ENCODE peak calls at places on chromosomes 6 and 20, in four cellular contexts. I is HepG2, D is WTC11, O is A549. C is an unnamed sample.

GRCh38 chr6:27547157-27548075 is 74.5 kb upstream of the ZNF184 start:
- DNase-seq in I (peak), D (peak), O (peak), C (peak)

GRCh38 chr20:62233684-62234083 is 4.6 kb upstream of the OSBPL2 start:
- DNase-seq in I (no peak), D (no peak), O (no peak), C (no peak)

GRCh38 chr6:49384913-49385312 is 78.1 kb downstream of the MMUT start:
- DNase-seq in I (no peak), D (no peak), O (no peak), C (no peak)

GRCh38 chr20:15703171-15703911 is 869.9 kb downstream of the KIF16B start:
- DNase-seq in I (peak), D (no peak), O (peak), C (no peak)

GRCh38 chr6:99138445-99138844 is 190.7 kb upstream of the FBXL4 start:
- DNase-seq in I (no peak), D (no peak), O (no peak), C (no peak)

GRCh38 chr6:4345543-4345942 is 210.2 kb upstream of the ECI2 start:
- DNase-seq in I (no peak), D (no peak), O (no peak), C (peak)

GRCh38 chr6:31720196-31720770 is 1.3 kb downstream of the LY6G6C start:
- DNase-seq in I (no peak), D (no peak), O (no peak), C (no peak)

GRCh38 chr6:125647391-125647790 is 102.0 kb upstream of the HEY2 start:
- DNase-seq in I (no peak), D (no peak), O (no peak), C (no peak)

GRCh38 chr20:3710703-3711417 is 1.5 kb downstream of the SIGLEC1 start:
- DNase-seq in I (peak), D (peak), O (peak), C (peak)

GRCh38 chr20:7285918-7286556 is 518.6 kb downstream of the BMP2 start:
- DNase-seq in I (peak), D (peak), O (peak), C (peak)

GRCh38 chr20:48965189-48965910 is 43.8 kb downstream of the ARFGEF2 start:
- DNase-seq in I (no peak), D (no peak), O (no peak), C (no peak)

GRCh38 chr6:16216501-16217155 is 21.8 kb upstream of the GMPR start:
- DNase-seq in I (no peak), D (no peak), O (no peak), C (no peak)

GRCh38 chr20:35561268-35561667 is 19.4 kb downstream of the ERGIC3 start:
- DNase-seq in I (peak), D (peak), O (peak), C (peak)

DNA sequence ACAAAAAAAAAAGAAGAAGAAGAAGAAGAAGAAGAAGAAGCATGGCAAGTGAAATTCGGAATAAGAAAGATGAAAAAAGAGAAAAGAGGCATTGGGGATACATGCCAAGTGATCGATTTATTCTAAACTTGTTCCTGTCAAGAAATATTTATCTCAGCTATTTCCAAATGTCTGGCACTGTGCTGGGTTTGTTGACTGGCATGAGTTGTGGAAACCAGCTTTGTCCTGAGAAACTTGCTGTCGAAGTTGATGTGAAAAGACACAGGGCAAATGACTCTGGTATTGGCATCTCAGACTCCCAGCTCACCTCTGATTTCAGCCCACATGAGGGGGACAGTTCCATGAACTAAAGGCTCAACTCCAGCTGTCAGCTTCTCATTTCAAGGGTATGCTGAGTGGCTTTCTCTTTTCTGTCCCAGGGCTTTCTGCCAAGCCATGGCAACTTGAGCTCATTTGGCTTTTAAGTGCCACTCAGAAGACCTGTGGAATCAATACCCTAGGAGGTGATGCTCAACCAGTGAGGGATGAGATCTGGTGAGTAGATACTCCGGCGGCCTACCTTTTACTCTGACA is 253.3 kb upstream of the JAG1 start:
- DNase-seq in I (no peak), D (no peak), O (no peak), C (no peak)
- TF ChIP-seq HMGXB4 in I (no peak), D (no peak), O (no peak), C (no peak)

GRCh38 chr6:129312865-129313264 is 397.1 kb downstream of the ARHGAP18 start:
- DNase-seq in I (no peak), D (no peak), O (peak), C (no peak)

GRCh38 chr6:129309154-129309553 is 400.8 kb downstream of the ARHGAP18 start:
- DNase-seq in I (no peak), D (no peak), O (no peak), C (no peak)

GRCh38 chr6:129317931-129318820 is 391.8 kb downstream of the ARHGAP18 start:
- DNase-seq in I (no peak), D (no peak), O (peak), C (no peak)

GRCh38 chr6:129314575-129314974 is 395.4 kb downstream of the ARHGAP18 start:
- DNase-seq in I (no peak), D (no peak), O (no peak), C (no peak)
- TF ChIP-seq HMGXB4 in I (no peak), D (no peak), O (no peak), C (no peak)

GRCh38 chr6:8088886-8089285 is 13.5 kb downstream of the EEF1E1 start:
- DNase-seq in I (no peak), D (no peak), O (no peak), C (no peak)
- TF ChIP-seq HMGXB4 in I (no peak), D (no peak), O (no peak), C (no peak)

DNA sequence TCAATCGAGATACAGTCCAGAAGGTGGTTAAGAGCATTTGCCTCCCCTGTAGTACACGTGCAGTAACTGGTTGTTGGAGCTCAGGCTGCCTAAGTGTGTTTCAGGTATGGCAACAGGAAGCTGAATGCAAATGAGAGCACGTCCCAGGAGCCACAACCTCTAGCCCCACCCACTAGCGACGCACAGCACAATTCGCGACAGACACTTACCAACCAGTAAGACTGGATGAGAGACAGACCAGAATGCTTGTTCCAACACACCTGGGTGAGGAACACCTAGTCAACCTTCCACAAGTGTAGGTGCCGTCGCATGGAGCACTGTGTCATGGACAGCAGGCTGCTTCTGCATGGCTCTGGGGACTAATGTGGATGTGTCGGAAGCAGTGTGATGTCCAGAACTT is 7.2 kb upstream of the SERPINB1 start:
- DNase-seq in I (no peak), D (peak), O (no peak), C (peak)
- TF ChIP-seq HMGXB4 in I (no peak), D (no peak), O (no peak), C (no peak)

GRCh38 chr6:36362551-36363389 is 24.7 kb downstream of the ETV7 start:
- DNase-seq in I (no peak), D (no peak), O (no peak), C (no peak)

GRCh38 chr6:36358235-36358915 is 21.7 kb upstream of the BNIP5 start:
- DNase-seq in I (peak), D (no peak), O (no peak), C (no peak)

GRCh38 chr6:36357872-36358234 is 21.2 kb upstream of the BNIP5 start:
- DNase-seq in I (no peak), D (no peak), O (no peak), C (no peak)

GRCh38 chr6:36361071-36361470 is 24.4 kb upstream of the BNIP5 start:
- DNase-seq in I (no peak), D (no peak), O (no peak), C (no peak)

DNA sequence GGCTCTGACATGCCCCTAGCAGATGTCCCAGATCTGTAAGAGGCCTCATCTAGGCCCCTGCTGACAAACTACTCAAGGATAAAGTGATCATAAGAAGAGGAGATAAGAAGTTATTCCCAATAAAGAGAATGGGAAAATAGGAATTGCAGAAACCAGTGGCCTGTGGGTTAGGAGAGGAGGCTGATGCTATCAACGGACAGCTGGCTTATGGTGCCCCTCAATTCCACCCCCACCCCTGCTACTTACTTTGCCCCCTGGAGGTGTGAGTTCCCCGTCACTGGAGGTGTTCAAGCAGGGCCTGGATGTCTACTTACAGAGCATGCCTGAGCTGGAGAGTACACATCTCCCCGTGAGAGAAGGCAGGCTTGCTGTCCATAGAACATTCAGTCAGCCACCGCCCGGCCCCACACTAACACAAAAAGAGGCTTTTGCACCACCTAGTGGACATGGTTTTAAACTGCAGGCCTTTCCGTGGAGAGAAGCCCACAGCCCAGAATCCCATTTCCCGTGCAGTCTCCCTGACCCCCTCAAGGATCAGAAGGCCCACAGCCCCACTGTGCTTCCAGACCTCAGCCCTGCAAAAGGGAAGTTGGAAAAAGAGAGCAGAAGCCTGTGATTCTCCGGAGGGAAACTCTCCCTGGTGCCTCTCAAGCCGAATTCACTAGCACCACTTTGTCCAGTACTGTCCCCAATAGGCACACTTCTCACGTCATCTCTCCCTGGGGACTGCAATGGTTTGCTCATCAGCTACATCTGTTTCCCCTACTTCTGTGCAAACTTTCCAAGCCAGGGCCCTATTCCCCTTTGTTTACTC is 23.8 kb upstream of the BNIP5 start:
- DNase-seq in I (peak), D (peak), O (peak), C (peak)
- TF ChIP-seq HMGXB4 in I (peak), D (no peak), O (no peak), C (no peak)

DNA sequence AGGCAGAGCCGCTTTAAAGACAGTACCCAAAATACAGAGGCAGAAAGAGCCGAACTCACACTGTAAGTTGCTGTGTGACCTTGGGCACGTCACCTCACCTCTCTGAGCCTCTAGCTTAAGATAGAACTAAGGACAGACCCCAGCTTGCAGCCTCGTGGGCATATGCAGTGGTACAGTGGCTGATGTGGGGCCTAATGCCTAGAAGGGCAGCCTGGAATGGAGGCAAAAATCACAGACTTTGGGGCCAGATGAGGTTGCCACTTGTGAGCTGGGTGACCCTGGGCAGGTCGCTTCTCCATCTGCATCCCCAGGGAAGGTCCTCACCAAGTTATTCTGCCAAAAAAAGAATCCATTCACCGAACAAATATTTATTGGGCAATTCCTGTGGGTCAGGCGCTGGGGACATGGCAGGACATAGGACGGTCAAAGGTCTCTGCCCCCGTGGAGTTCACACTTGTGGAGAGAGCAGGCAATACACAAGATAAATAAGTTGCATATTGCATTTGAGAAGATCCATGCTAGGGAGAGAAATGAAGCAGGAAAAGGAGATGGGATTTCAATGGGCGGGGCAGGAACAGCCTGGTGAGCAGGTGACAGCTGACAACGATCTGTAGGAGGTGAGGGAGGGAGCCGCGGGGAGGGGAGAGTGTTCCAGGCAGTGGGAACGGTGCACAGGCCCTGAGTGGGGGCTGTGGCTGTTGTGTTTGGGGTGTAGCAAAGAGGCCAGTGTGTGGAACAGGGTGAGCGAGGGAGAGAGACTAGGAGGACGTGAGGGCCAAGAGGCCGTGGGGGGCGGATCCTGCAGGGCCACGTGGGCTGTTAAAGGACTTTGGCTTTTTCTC is 115.2 kb downstream of the CEBPB start:
- DNase-seq in I (peak), D (no peak), O (peak), C (peak)
- TF ChIP-seq HMGXB4 in I (peak), D (no peak), O (no peak), C (no peak)

GRCh38 chr6:110140650-110141049 is 38.8 kb downstream of the WASF1 start:
- DNase-seq in I (no peak), D (no peak), O (peak), C (no peak)
- TF ChIP-seq HMGXB4 in I (no peak), D (no peak), O (no peak), C (no peak)

GRCh38 chr6:140541288-140541687 is 1166.8 kb upstream of the CITED2 start:
- DNase-seq in I (no peak), D (no peak), O (no peak), C (no peak)

GRCh38 chr6:140542858-140543257 is 1168.4 kb upstream of the CITED2 start:
- DNase-seq in I (no peak), D (no peak), O (no peak), C (no peak)

GRCh38 chr6:140544431-140544830 is 1170.0 kb upstream of the CITED2 start:
- DNase-seq in I (no peak), D (no peak), O (no peak), C (no peak)

GRCh38 chr6:140548379-140548778 is 1173.9 kb upstream of the CITED2 start:
- DNase-seq in I (no peak), D (no peak), O (no peak), C (no peak)

GRCh38 chr6:140546640-140547039 is 1172.2 kb upstream of the CITED2 start:
- DNase-seq in I (no peak), D (no peak), O (no peak), C (no peak)
- TF ChIP-seq HMGXB4 in I (no peak), D (no peak), O (no peak), C (no peak)

GRCh38 chr6:11260249-11261038 is 28.0 kb upstream of the NEDD9 start:
- DNase-seq in I (no peak), D (no peak), O (no peak), C (no peak)

GRCh38 chr6:11263185-11263817 is 30.8 kb upstream of the NEDD9 start:
- DNase-seq in I (peak), D (no peak), O (peak), C (no peak)

GRCh38 chr6:11253594-11253993 is 21.1 kb upstream of the NEDD9 start:
- DNase-seq in I (no peak), D (no peak), O (peak), C (no peak)

GRCh38 chr6:11262231-11262630 is 29.8 kb upstream of the NEDD9 start:
- DNase-seq in I (no peak), D (no peak), O (no peak), C (no peak)

GRCh38 chr6:11258260-11259237 is 26.1 kb upstream of the NEDD9 start:
- DNase-seq in I (no peak), D (no peak), O (no peak), C (no peak)
- TF ChIP-seq HMGXB4 in I (no peak), D (no peak), O (no peak), C (no peak)

C was measured in K562.